ENCODE peak calls at places on chromosomes 7 and 10, in six cellular contexts. One of them, this sample, is unnamed.

GRCh38 chr7:27826347-27826746 is 86.4 kb downstream of the TAX1BP1 start:
- DNase-seq in astrocyte of the spinal cord: no peak
- DNase-seq in cardiac muscle cell: no peak
- DNase-seq in BJ: no peak
- DNase-seq in left lung: no peak
- DNase-seq in GM12865: no peak
- DNase-seq in this sample: no peak

GRCh38 chr7:117193564-117193963 is 129.3 kb downstream of the WNT2 start:
- DNase-seq in astrocyte of the spinal cord: no peak
- DNase-seq in cardiac muscle cell: peak; percentile 34
- DNase-seq in BJ: no peak
- DNase-seq in left lung: no peak
- DNase-seq in GM12865: no peak
- DNase-seq in this sample: no peak

GRCh38 chr10:8803992-8804391 is 749.5 kb downstream of the GATA3 start:
- DNase-seq in astrocyte of the spinal cord: no peak
- DNase-seq in cardiac muscle cell: no peak
- DNase-seq in BJ: no peak
- DNase-seq in left lung: no peak
- DNase-seq in GM12865: no peak
- DNase-seq in this sample: no peak

GRCh38 chr7:103952408-103952807 is 37.0 kb downstream of the RELN start:
- DNase-seq in astrocyte of the spinal cord: no peak
- DNase-seq in cardiac muscle cell: no peak
- DNase-seq in BJ: no peak
- DNase-seq in left lung: no peak
- DNase-seq in GM12865: no peak
- DNase-seq in this sample: no peak

GRCh38 chr7:56097700-56098099 is 4.9 kb upstream of the PHKG1 start:
- DNase-seq in astrocyte of the spinal cord: peak; percentile 77
- DNase-seq in cardiac muscle cell: peak; percentile 87
- DNase-seq in BJ: peak; percentile 81
- DNase-seq in left lung: no peak
- DNase-seq in GM12865: peak; percentile 30
- DNase-seq in this sample: no peak

GRCh38 chr7:136072447-136072846 is 95.3 kb upstream of the MTPN start:
- DNase-seq in astrocyte of the spinal cord: no peak
- DNase-seq in cardiac muscle cell: no peak
- DNase-seq in BJ: no peak
- DNase-seq in left lung: no peak
- DNase-seq in GM12865: no peak
- DNase-seq in this sample: no peak

GRCh38 chr10:42691361-42692120 is 53.2 kb upstream of the ZNF33B start:
- DNase-seq in astrocyte of the spinal cord: no peak
- DNase-seq in cardiac muscle cell: no peak
- DNase-seq in BJ: no peak
- DNase-seq in left lung: no peak
- DNase-seq in GM12865: no peak
- DNase-seq in this sample: no peak

GRCh38 chr7:140640060-140640611 is 477 bp downstream of the DENND2A start:
- DNase-seq in astrocyte of the spinal cord: peak; percentile 52
- DNase-seq in cardiac muscle cell: peak; percentile 58
- DNase-seq in BJ: no peak
- DNase-seq in left lung: no peak
- DNase-seq in GM12865: no peak
- DNase-seq in this sample: no peak

GRCh38 chr7:3240826-3241430 is 60.1 kb upstream of the SDK1 start:
- DNase-seq in astrocyte of the spinal cord: no peak
- DNase-seq in cardiac muscle cell: no peak
- DNase-seq in BJ: no peak
- DNase-seq in left lung: no peak
- DNase-seq in GM12865: no peak
- DNase-seq in this sample: no peak

GRCh38 chr7:128217972-128218652 is 23.0 kb upstream of the LEP start:
- DNase-seq in astrocyte of the spinal cord: no peak
- DNase-seq in cardiac muscle cell: no peak
- DNase-seq in BJ: no peak
- DNase-seq in left lung: no peak
- DNase-seq in GM12865: no peak
- DNase-seq in this sample: no peak

GRCh38 chr7:116984917-116985316 is 31.6 kb downstream of the ST7 start:
- DNase-seq in astrocyte of the spinal cord: peak; percentile 42
- DNase-seq in cardiac muscle cell: peak; percentile 44
- DNase-seq in BJ: no peak
- DNase-seq in left lung: no peak
- DNase-seq in GM12865: peak; percentile 52
- DNase-seq in this sample: no peak

GRCh38 chr10:33863347-33863746 is 528.9 kb upstream of the NRP1 start:
- DNase-seq in astrocyte of the spinal cord: no peak
- DNase-seq in cardiac muscle cell: no peak
- DNase-seq in BJ: no peak
- DNase-seq in left lung: no peak
- DNase-seq in GM12865: no peak
- DNase-seq in this sample: no peak

GRCh38 chr7:149724661-149725425 is 48.5 kb downstream of the ZNF467 start:
- DNase-seq in astrocyte of the spinal cord: no peak
- DNase-seq in cardiac muscle cell: no peak
- DNase-seq in BJ: no peak
- DNase-seq in left lung: no peak
- DNase-seq in GM12865: no peak
- DNase-seq in this sample: no peak

GRCh38 chr7:25964483-25964961 is 187.5 kb upstream of the NFE2L3 start:
- DNase-seq in astrocyte of the spinal cord: no peak
- DNase-seq in cardiac muscle cell: no peak
- DNase-seq in BJ: no peak
- DNase-seq in left lung: no peak
- DNase-seq in GM12865: peak; percentile 87
- DNase-seq in this sample: no peak

GRCh38 chr7:51121036-51121780 is 195.4 kb downstream of the COBL start:
- DNase-seq in astrocyte of the spinal cord: no peak
- DNase-seq in cardiac muscle cell: no peak
- DNase-seq in BJ: no peak
- DNase-seq in left lung: no peak
- DNase-seq in GM12865: no peak
- DNase-seq in this sample: no peak
- H3K4me3 ChIP-seq in astrocyte of the spinal cord: no peak overlapping the region
- H3K4me3 ChIP-seq in cardiac muscle cell: no peak overlapping the region
- H3K4me3 ChIP-seq in BJ: no peak overlapping the region
- H3K4me3 ChIP-seq in left lung: no peak overlapping the region
- H3K4me3 ChIP-seq in GM12865: no peak overlapping the region
- H3K4me3 ChIP-seq in this sample: no peak overlapping the region

GRCh38 chr7:95843286-95843685 is 70.9 kb downstream of the DYNC1I1 start:
- DNase-seq in astrocyte of the spinal cord: no peak
- DNase-seq in cardiac muscle cell: peak; percentile 8
- DNase-seq in BJ: no peak
- DNase-seq in left lung: no peak
- DNase-seq in GM12865: peak; percentile 20
- DNase-seq in this sample: no peak

GRCh38 chr7:95847061-95847460 is 74.7 kb downstream of the DYNC1I1 start:
- DNase-seq in astrocyte of the spinal cord: no peak
- DNase-seq in cardiac muscle cell: no peak
- DNase-seq in BJ: no peak
- DNase-seq in left lung: no peak
- DNase-seq in GM12865: no peak
- DNase-seq in this sample: no peak

GRCh38 chr7:95845007-95845406 is 72.7 kb downstream of the DYNC1I1 start:
- DNase-seq in astrocyte of the spinal cord: peak; percentile 12
- DNase-seq in cardiac muscle cell: no peak
- DNase-seq in BJ: no peak
- DNase-seq in left lung: no peak
- DNase-seq in GM12865: peak; percentile 16
- DNase-seq in this sample: no peak

GRCh38 chr7:95840953-95841950 is 68.9 kb downstream of the DYNC1I1 start:
- DNase-seq in astrocyte of the spinal cord: no peak
- DNase-seq in cardiac muscle cell: no peak
- DNase-seq in BJ: no peak
- DNase-seq in left lung: no peak
- DNase-seq in GM12865: peak; percentile 46
- DNase-seq in this sample: no peak
- TF ChIP-seq CTCF in astrocyte of the spinal cord: no peak
- TF ChIP-seq CTCF in cardiac muscle cell: peak; percentile 27
- TF ChIP-seq CTCF in BJ: peak; percentile 28
- TF ChIP-seq CTCF in left lung: no peak
- TF ChIP-seq CTCF in GM12865: peak; percentile 45
- TF ChIP-seq CTCF in this sample: peak; percentile 23

GRCh38 chr10:58336242-58336641 is 1.4 kb downstream of the UBE2D1 start:
- DNase-seq in astrocyte of the spinal cord: no peak
- DNase-seq in cardiac muscle cell: no peak
- DNase-seq in BJ: no peak
- DNase-seq in left lung: no peak
- DNase-seq in GM12865: no peak
- DNase-seq in this sample: no peak
- H3K4me3 ChIP-seq in astrocyte of the spinal cord: no peak overlapping the region
- H3K4me3 ChIP-seq in cardiac muscle cell: peak overlapping the region; percentile 80
- H3K4me3 ChIP-seq in BJ: no peak overlapping the region
- H3K4me3 ChIP-seq in left lung: peak overlapping the region; percentile 86
- H3K4me3 ChIP-seq in GM12865: peak overlapping the region; percentile 78
- H3K4me3 ChIP-seq in this sample: peak overlapping the region; percentile 88

DNA sequence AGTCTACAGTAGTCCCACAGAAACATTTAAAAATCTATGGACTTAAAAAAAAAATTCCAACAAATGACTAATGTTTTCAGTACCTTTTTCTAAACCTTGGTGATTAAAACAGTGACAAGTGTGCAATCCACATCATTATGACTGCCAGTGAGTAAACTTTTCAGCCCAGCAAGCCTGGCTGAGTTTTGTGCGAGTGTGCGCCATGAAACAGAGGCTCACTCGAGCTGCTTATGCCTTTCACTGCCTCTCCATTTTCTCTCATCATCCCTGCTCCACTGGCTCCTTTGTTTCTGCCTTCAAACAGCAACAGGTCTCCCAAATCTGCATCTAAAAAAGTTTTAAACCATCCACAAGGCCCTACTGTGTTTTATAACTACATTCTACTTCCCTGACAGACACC is 105.8 kb downstream of the USP6NL start:
- DNase-seq in astrocyte of the spinal cord: no peak
- DNase-seq in cardiac muscle cell: no peak
- DNase-seq in BJ: no peak
- DNase-seq in left lung: no peak
- DNase-seq in GM12865: peak; percentile 24
- DNase-seq in this sample: no peak
- TF ChIP-seq CTCF in astrocyte of the spinal cord: no peak
- TF ChIP-seq CTCF in cardiac muscle cell: no peak
- TF ChIP-seq CTCF in BJ: no peak
- TF ChIP-seq CTCF in left lung: no peak
- TF ChIP-seq CTCF in GM12865: no peak
- TF ChIP-seq CTCF in this sample: no peak

GRCh38 chr10:114748270-114748669 is 73.3 kb upstream of the FHIP2A start:
- DNase-seq in astrocyte of the spinal cord: no peak
- DNase-seq in cardiac muscle cell: no peak
- DNase-seq in BJ: no peak
- DNase-seq in left lung: no peak
- DNase-seq in GM12865: no peak
- DNase-seq in this sample: no peak
- H3K4me3 ChIP-seq in astrocyte of the spinal cord: no peak overlapping the region
- H3K4me3 ChIP-seq in cardiac muscle cell: no peak overlapping the region
- H3K4me3 ChIP-seq in BJ: no peak overlapping the region
- H3K4me3 ChIP-seq in left lung: no peak overlapping the region
- H3K4me3 ChIP-seq in GM12865: no peak overlapping the region
- H3K4me3 ChIP-seq in this sample: no peak overlapping the region

This sample was measured in kidney epithelial cell.